ENCODE peak calls at places on chromosome 12, in five cellular contexts. N is T-helper 9 cell; V is HEK293T; D is activated CD4-positive, alpha-beta T cell treated with anti-CD3 and anti-CD28 coated beads, Interleukin-2, amount 50 U/mL, for 1 hour; C is NCI-H510A treated with DMSO at 0.1 percent for 48 hours. R is an unnamed sample.
A peak's percentile ranks its signal among the peaks of the same experiment; 100 is the strongest.

GRCh38 chr12:132292328-132293319 is 36.8 kb downstream of the GALNT9 start:
- DNase-seq in N (no peak), V (no peak), D (no peak), C (no peak), R (no peak)

GRCh38 chr12:62191747-62192485 is 68.3 kb upstream of the USP15 start:
- DNase-seq in N (no peak), V (peak; percentile 5), D (peak; percentile 3), C (peak; percentile 46), R (peak; percentile 65)

GRCh38 chr12:94308612-94309011 is 151.1 kb downstream of the CEP83 start:
- DNase-seq in N (no peak), V (no peak), D (no peak), C (no peak), R (no peak)

GRCh38 chr12:77488041-77488620 is 342.6 kb upstream of the NAV3 start:
- DNase-seq in N (no peak), V (no peak), D (no peak), C (no peak), R (no peak)

GRCh38 chr12:71439613-71440392 is at the start of gene LGR5:
- DNase-seq in N (no peak), V (peak; percentile 71), D (no peak), C (peak; percentile 33), R (no peak)

GRCh38 chr12:57744194-57744776 is 554 bp upstream of the TSPAN31 start:
- DNase-seq in N (peak; percentile 59), V (peak; percentile 74), D (peak; percentile 67), C (peak; percentile 95), R (peak; percentile 88)

GRCh38 chr12:58537278-58537677 is 383.0 kb downstream of the LRIG3 start:
- DNase-seq in N (no peak), V (no peak), D (no peak), C (no peak), R (no peak)

GRCh38 chr12:108806921-108807320 is 50.5 kb downstream of the SSH1 start:
- DNase-seq in N (no peak), V (no peak), D (no peak), C (no peak), R (no peak)

GRCh38 chr12:24979971-24980730 is 31.2 kb upstream of the BCAT1 start:
- DNase-seq in N (no peak), V (no peak), D (no peak), C (no peak), R (no peak)

GRCh38 chr12:80470403-80470802 is 26.4 kb downstream of the PTPRQ start:
- DNase-seq in N (no peak), V (no peak), D (no peak), C (no peak), R (no peak)

R was measured in activated effector memory CD4-positive, alpha-beta T cell treated with anti-CD3 and anti-CD28 coated beads, Interleukin-2, amount 50 U/mL, for 16 hours.